ENCODE peak calls at places on chromosomes 4 and X, in six cellular contexts. P, O, Z, A, J and K are unnamed samples.

GRCh38 chrX:150934453-150934852 is 36.0 kb upstream of the CD99L2 start:
- DNase-seq in O (no peak), A (peak; percentile 41), Z (no peak), P (no peak), J (no peak), K (peak; percentile 15)

GRCh38 chrX:96372313-96373046 is 312.2 kb upstream of the DIAPH2 start:
- DNase-seq in O (no peak), J (no peak), A (peak; percentile 23), P (no peak), Z (peak; percentile 1), K (peak; percentile 45)

GRCh38 chr4:136750898-136751297 is 781.4 kb downstream of the PCDH18 start:
- DNase-seq in J (no peak), A (peak; percentile 1), P (no peak), O (no peak), Z (no peak), K (no peak)

GRCh38 chrX:71053217-71053621 is 14.9 kb downstream of the SNX12 start:
- DNase-seq in P (no peak), A (no peak), Z (no peak), O (no peak), J (peak; percentile 71), K (no peak)

GRCh38 chr4:130124066-130124465 is 1028.1 kb downstream of the C4orf33 start:
- DNase-seq in A (no peak), O (no peak), Z (no peak), J (no peak), P (no peak), K (no peak)

GRCh38 chr4:128737098-128737513 is 72.4 kb upstream of the JADE1 start:
- DNase-seq in P (no peak), Z (no peak), A (no peak), J (no peak), O (no peak), K (no peak)

GRCh38 chr4:102623622-102624021 is 122.5 kb downstream of the NFKB1 start:
- DNase-seq in O (no peak), J (no peak), A (no peak), Z (peak; percentile 4), P (no peak), K (no peak)

GRCh38 chr4:83189631-83190136 is 75.2 kb upstream of the PLAC8 start:
- DNase-seq in P (no peak), Z (no peak), O (no peak), A (no peak), J (no peak), K (no peak)

GRCh38 chrX:2536974-2537373 is 36.2 kb upstream of the DHRSX start:
- DNase-seq in J (no peak), P (no peak), A (no peak), O (no peak), Z (no peak), K (no peak)

GRCh38 chrX:45774961-45775360 is 574.3 kb upstream of the DIPK2B start:
- DNase-seq in P (peak; percentile 73), A (peak; percentile 93), O (no peak), Z (no peak), J (no peak), K (no peak)

GRCh38 chrX:45907776-45908175 is 637.4 kb downstream of the ZNF674 start:
- DNase-seq in P (no peak), O (no peak), A (no peak), Z (no peak), J (no peak), K (no peak)

GRCh38 chr4:48028654-48029053 is 12.1 kb downstream of the NIPAL1 start:
- DNase-seq in A (no peak), P (no peak), J (no peak), Z (no peak), O (no peak), K (no peak)

GRCh38 chrX:88830113-88830512 is 83.1 kb downstream of the CPXCR1 start:
- DNase-seq in A (no peak), P (no peak), O (no peak), J (no peak), Z (no peak), K (no peak)

GRCh38 chrX:16785247-16786138 is 773 bp upstream of the TXLNG start:
- DNase-seq in Z (no peak), J (no peak), P (peak; percentile 62), A (no peak), O (no peak), K (peak; percentile 45)

GRCh38 chr4:15836362-15836761 is 58.2 kb downstream of the CD38 start:
- DNase-seq in J (no peak), O (no peak), A (peak; percentile 73), P (no peak), Z (no peak), K (no peak)

GRCh38 chr4:168273838-168274237 is 44.7 kb downstream of the DDX60 start:
- DNase-seq in P (no peak), Z (no peak), A (peak; percentile 19), O (no peak), J (no peak), K (no peak)

GRCh38 chr4:142778908-142779307 is 67.2 kb downstream of the INPP4B start:
- DNase-seq in Z (no peak), P (no peak), J (no peak), O (no peak), A (no peak), K (no peak)

GRCh38 chrX:110242371-110242770 is 75.5 kb downstream of the AMMECR1 start:
- DNase-seq in Z (no peak), P (no peak), A (peak; percentile 47), J (no peak), O (no peak), K (no peak)

GRCh38 chrX:106022238-106022637 is 16.3 kb downstream of the SERPINA7 start:
- DNase-seq in Z (no peak), O (no peak), A (no peak), P (no peak), J (no peak), K (no peak)

GRCh38 chr4:133483600-133484246 is 334.6 kb downstream of the PCDH10 start:
- DNase-seq in Z (no peak), O (no peak), J (no peak), A (peak; percentile 16), P (no peak), K (peak; percentile 69)

GRCh38 chr4:85823295-85823694 is 348.3 kb downstream of the ARHGAP24 start:
- DNase-seq in J (no peak), P (no peak), A (no peak), Z (no peak), O (no peak), K (no peak)

GRCh38 chr4:143554728-143555597 is 41.5 kb downstream of the SMARCA5 start:
- DNase-seq in J (peak; percentile 15), Z (no peak), P (no peak), A (no peak), O (no peak), K (no peak)

GRCh38 chr4:121758896-121759568 is 5.9 kb downstream of the SMIM43 start:
- DNase-seq in J (no peak), A (peak; percentile 16), O (no peak), P (no peak), Z (no peak), K (no peak)

GRCh38 chrX:134734343-134735001 is 76.2 kb upstream of the PLAC1 start:
- DNase-seq in A (no peak), Z (no peak), O (no peak), P (no peak), J (no peak), K (no peak)

GRCh38 chr4:120066182-120066524 is 495 bp downstream of the MAD2L1 start:
- DNase-seq in J (no peak), P (no peak), A (no peak), Z (no peak), O (no peak), K (no peak)

GRCh38 chr4:61375316-61375715 is 175.2 kb downstream of the ADGRL3 start:
- DNase-seq in A (peak; percentile 48), Z (no peak), P (no peak), J (no peak), O (no peak), K (no peak)

GRCh38 chr4:8127051-8127798 is 31.4 kb downstream of the ABLIM2 start:
- DNase-seq in P (no peak), Z (no peak), J (no peak), O (no peak), A (no peak), K (no peak)

GRCh38 chr4:174714393-174715211 is 114.4 kb downstream of the GLRA3 start:
- DNase-seq in P (no peak), Z (peak; percentile 10), A (peak; percentile 36), O (no peak), J (peak; percentile 24), K (peak; percentile 28)

GRCh38 chr4:37423310-37423709 is 178.8 kb downstream of the NWD2 start:
- DNase-seq in Z (no peak), A (no peak), P (no peak), J (no peak), O (no peak), K (no peak)

GRCh38 chrX:133188631-133189030 is 29.5 kb downstream of the TFDP3 start:
- DNase-seq in Z (peak; percentile 5), A (no peak), J (no peak), P (no peak), O (no peak), K (peak; percentile 33)

GRCh38 chr4:17168571-17168970 is 270.1 kb upstream of the LDB2 start:
- DNase-seq in J (no peak), O (no peak), Z (no peak), P (no peak), A (no peak), K (no peak)

GRCh38 chr4:183129125-183129524 is 30.1 kb downstream of the WWC2 start:
- DNase-seq in A (no peak), Z (no peak), J (no peak), P (no peak), O (no peak), K (no peak)

GRCh38 chr4:3475041-3475712 is 12.1 kb downstream of the DOK7 start:
- DNase-seq in J (no peak), A (no peak), O (no peak), Z (no peak), P (no peak), K (no peak)

GRCh38 chr4:165301833-165302232 is 25.6 kb upstream of the MSMO1 start:
- DNase-seq in J (no peak), Z (no peak), O (no peak), P (no peak), A (no peak), K (peak; percentile 7)

GRCh38 chrX:39626749-39627148 is 471.0 kb downstream of the BCOR start:
- DNase-seq in J (no peak), O (no peak), P (no peak), Z (no peak), A (no peak), K (no peak)

GRCh38 chr4:7068883-7069282 is 1.0 kb upstream of the GRPEL1 start:
- DNase-seq in P (peak; percentile 64), A (no peak), Z (no peak), J (no peak), O (no peak), K (no peak)

GRCh38 chrX:69140837-69141236 is 24.4 kb downstream of the PJA1 start:
- DNase-seq in P (no peak), A (no peak), Z (no peak), J (no peak), O (no peak), K (no peak)